ENCODE peak calls at places on chromosomes 4 and X, in six cellular contexts. S is HCT116, F is GM23338, X is fibroblast of lung, N is SK-N-SH, V is IMR-90. P is an unnamed sample.

GRCh38 chr4:71125137-71125536 is 131.7 kb downstream of the DCK start:
- DNase-seq in V (no peak), F (no peak), N (no peak), X (no peak), S (no peak), P (no peak)

GRCh38 chr4:189143255-189143654 is 797.4 kb upstream of the FRG1 start:
- DNase-seq in N (no peak), F (no peak), S (peak), V (peak), X (peak), P (no peak)

GRCh38 chr4:117400039-117400835 is 314.9 kb upstream of the TRAM1L1 start:
- DNase-seq in V (peak), F (no peak), X (peak), S (peak), N (no peak), P (no peak)

GRCh38 chr4:7860600-7861158 is 79.0 kb downstream of the AFAP1 start:
- DNase-seq in X (no peak), N (no peak), V (no peak), S (no peak), F (peak), P (no peak)

GRCh38 chrX:69020316-69020715 is 144.9 kb downstream of the PJA1 start:
- DNase-seq in N (no peak), F (no peak), X (no peak), S (no peak), V (no peak), P (no peak)

GRCh38 chr4:4480685-4481393 is 61.0 kb downstream of the STX18 start:
- DNase-seq in S (no peak), N (peak), F (no peak), V (peak), X (peak), P (peak)

GRCh38 chr4:10186228-10187214 is 69.9 kb upstream of the WDR1 start:
- DNase-seq in S (no peak), V (no peak), F (peak), X (no peak), N (no peak), P (no peak)

GRCh38 chr4:78689224-78689623 is 86.9 kb upstream of the BMP2K start:
- DNase-seq in X (no peak), N (no peak), V (peak), F (no peak), S (no peak), P (no peak)

GRCh38 chrX:43868791-43869190 is 13.5 kb downstream of the MAOB start:
- DNase-seq in N (peak), V (peak), S (no peak), F (no peak), X (peak), P (no peak)

GRCh38 chr4:25320374-25321172 is 8.0 kb downstream of the ZCCHC4 start:
- DNase-seq in S (no peak), X (peak), F (no peak), V (peak), N (no peak), P (no peak)

GRCh38 chrX:3184176-3184930 is 143.1 kb downstream of the ARSF start:
- DNase-seq in F (no peak), V (peak), N (no peak), X (peak), S (no peak), P (no peak)

GRCh38 chrX:37825225-37825842 is 22.0 kb downstream of the DYNLT3 start:
- DNase-seq in V (peak), X (no peak), S (peak), N (peak), F (peak), P (peak)

GRCh38 chrX:69372435-69372834 is 131.7 kb upstream of the NALF2 start:
- DNase-seq in S (no peak), F (no peak), V (no peak), X (no peak), N (no peak), P (no peak)

GRCh38 chr4:161883157-161883556 is 280.6 kb downstream of the FSTL5 start:
- DNase-seq in F (no peak), N (no peak), S (no peak), V (no peak), X (no peak), P (no peak)

GRCh38 chr4:7395635-7396034 is 39.1 kb downstream of the PSAPL1 start:
- DNase-seq in N (peak), S (no peak), V (no peak), F (no peak), X (no peak), P (no peak)

GRCh38 chr4:25861951-25862410 is 807 bp downstream of the SEL1L3 start:
- DNase-seq in V (peak), F (peak), X (peak), S (no peak), N (no peak), P (peak)

GRCh38 chrX:23554304-23554703 is 113.0 kb upstream of the PRDX4 start:
- DNase-seq in V (peak), N (peak), S (peak), X (peak), F (peak), P (peak)

GRCh38 chr4:2806392-2807355 is 13.8 kb downstream of the SH3BP2 start:
- DNase-seq in S (no peak), X (no peak), V (peak), F (no peak), N (peak), P (no peak)

GRCh38 chr4:97525236-97525635 is 618.0 kb downstream of the STPG2 start:
- DNase-seq in F (no peak), X (peak), S (no peak), V (no peak), N (no peak), P (no peak)

GRCh38 chrX:56759736-56760409 is 30.8 kb downstream of the NBDY start:
- DNase-seq in N (no peak), V (no peak), X (no peak), F (no peak), S (no peak), P (no peak)

GRCh38 chrX:41553688-41554087 is 106.5 kb downstream of the NYX start:
- DNase-seq in F (no peak), V (peak), N (no peak), X (peak), S (no peak), P (no peak)

GRCh38 chr4:141432000-141432712 is 204.2 kb upstream of the IL15 start:
- DNase-seq in S (no peak), V (peak), X (peak), N (no peak), F (no peak), P (no peak)

GRCh38 chr4:179353791-179354190 is 1911.6 kb upstream of the AGA start:
- DNase-seq in S (no peak), N (no peak), F (no peak), X (peak), V (no peak), P (no peak)

GRCh38 chr4:184534511-184535391 is 60.4 kb upstream of the IRF2 start:
- DNase-seq in F (peak), V (peak), X (peak), N (no peak), S (no peak), P (no peak)

GRCh38 chr4:169618986-169619385 is 1.4 kb upstream of the CLCN3 start:
- DNase-seq in X (no peak), N (no peak), F (no peak), V (no peak), S (no peak), P (no peak)

GRCh38 chr4:122117743-122118142 is 34.4 kb upstream of the BLTP1 start:
- DNase-seq in N (no peak), F (no peak), X (peak), S (no peak), V (peak), P (no peak)

GRCh38 chrX:103886624-103887023 is 54.6 kb upstream of the RAB9B start:
- DNase-seq in X (no peak), V (no peak), N (no peak), F (no peak), S (no peak), P (no peak)

GRCh38 chr4:98749206-98749605 is 90.8 kb upstream of the TSPAN5 start:
- DNase-seq in S (no peak), V (no peak), F (no peak), N (no peak), X (peak), P (no peak)

GRCh38 chrX:3252744-3253143 is 93.7 kb downstream of the MXRA5 start:
- DNase-seq in X (peak), N (no peak), V (no peak), F (no peak), S (no peak), P (no peak)

GRCh38 chr4:47914926-47915237 is 499 bp upstream of the NFXL1 start:
- DNase-seq in S (no peak), N (no peak), V (no peak), X (no peak), F (no peak), P (no peak)

GRCh38 chr4:149441338-149441737 is 374.3 kb downstream of the IQCM start:
- DNase-seq in F (no peak), S (no peak), N (no peak), X (peak), V (peak), P (no peak)

GRCh38 chr4:55214172-55214571 is 88.8 kb upstream of the KDR start:
- DNase-seq in N (peak), V (no peak), X (no peak), S (no peak), F (no peak), P (no peak)

GRCh38 chrX:12975999-12976558 is 1.2 kb downstream of the TMSB4X start:
- DNase-seq in N (peak), X (peak), F (peak), S (no peak), V (peak), P (peak)

GRCh38 chrX:135433531-135434257 is 11.9 kb downstream of the SMIM10L2A start:
- DNase-seq in S (no peak), X (no peak), V (no peak), N (no peak), F (no peak), P (no peak)

GRCh38 chrX:83658731-83659130 is 150.6 kb downstream of the POU3F4 start:
- DNase-seq in N (peak), V (no peak), X (no peak), S (no peak), F (peak), P (no peak)
- TF ChIP-seq CTCF in N (peak), V (no peak), X (no peak), S (no peak), F (peak), P (peak)

GRCh38 chr4:137531951-137532868 is at the start of gene PCDH18:
- DNase-seq in N (peak), V (peak), X (peak), F (peak), S (no peak), P (peak)

GRCh38 chr4:137535718-137536117 is 3.4 kb upstream of the PCDH18 start:
- DNase-seq in N (no peak), S (no peak), X (no peak), F (no peak), V (no peak), P (peak)

GRCh38 chr4:137534516-137534915 is 2.2 kb upstream of the PCDH18 start:
- DNase-seq in N (no peak), S (no peak), F (no peak), V (no peak), X (peak), P (no peak)

GRCh38 chr4:137532869-137533236 is 559 bp upstream of the PCDH18 start:
- DNase-seq in N (no peak), S (no peak), V (no peak), X (peak), F (peak), P (peak)

GRCh38 chr4:137533855-137534254 is 1.6 kb upstream of the PCDH18 start:
- DNase-seq in X (no peak), S (no peak), F (no peak), V (no peak), N (no peak), P (peak)
- H2AFZ ChIP-seq in X (peak), S (no peak), F (no peak), V (no peak), N (peak), P (no peak)

GRCh38 chr4:182642831-182643230 is 274.4 kb downstream of the DCTD start:
- DNase-seq in X (peak), F (no peak), V (peak), N (peak), S (no peak), P (no peak)
- TF ChIP-seq CTCF in X (peak), F (peak), V (peak), N (peak), S (no peak), P (no peak)

GRCh38 chr4:153345011-153345981 is 808 bp downstream of the MND1 start:
- DNase-seq in N (peak), F (peak), S (peak), V (peak), X (peak), P (peak)
- H2AFZ ChIP-seq in N (peak), F (peak), S (no peak), V (peak), X (peak), P (peak)

P was measured in neural progenitor cell.